ENCODE peak calls at places on chromosome 1, in six cellular contexts. O is lower lobe of right lung, C is endothelial cell, T is pancreas, E is dorsolateral prefrontal cortex, J is ovary. Z is an unnamed sample.

GRCh38 chr1:71862756-71863155 is 419.6 kb downstream of the NEGR1 start:
- DNase-seq in O (no peak), C (no peak), T (no peak), E (no peak), J (no peak), Z (no peak)

GRCh38 chr1:205774277-205775014 is 836 bp downstream of the RAB29 start:
- DNase-seq in O (peak), C (peak), T (peak), E (no peak), J (no peak), Z (no peak)

GRCh38 chr1:201456499-201457309 is 12.3 kb downstream of the PHLDA3 start:
- DNase-seq in O (peak), C (no peak), T (no peak), E (no peak), J (no peak), Z (peak)

GRCh38 chr1:203281033-203281432 is 24.3 kb upstream of the BTG2 start:
- DNase-seq in O (no peak), C (no peak), T (no peak), E (no peak), J (peak), Z (no peak)

GRCh38 chr1:162010175-162010506 is 13.5 kb downstream of the OLFML2B start:
- DNase-seq in O (no peak), C (no peak), T (no peak), E (no peak), J (no peak), Z (no peak)

GRCh38 chr1:243260221-243260880 is 4.5 kb downstream of the SDCCAG8 start:
- DNase-seq in O (no peak), C (no peak), T (no peak), E (no peak), J (no peak), Z (no peak)

GRCh38 chr1:20681999-20682398 is 20.8 kb upstream of the DDOST start:
- DNase-seq in O (no peak), C (no peak), T (no peak), E (no peak), J (no peak), Z (no peak)

GRCh38 chr1:230186003-230186863 is 119.2 kb downstream of the GALNT2 start:
- DNase-seq in O (peak), C (no peak), T (no peak), E (no peak), J (no peak), Z (peak)

GRCh38 chr1:23356451-23356850 is 12.4 kb upstream of the HNRNPR start:
- DNase-seq in O (no peak), C (no peak), T (no peak), E (no peak), J (no peak), Z (no peak)

GRCh38 chr1:67130673-67131072 is 4.1 kb downstream of the C1orf141 start:
- DNase-seq in O (no peak), C (no peak), T (no peak), E (no peak), J (no peak), Z (no peak)

DNA sequence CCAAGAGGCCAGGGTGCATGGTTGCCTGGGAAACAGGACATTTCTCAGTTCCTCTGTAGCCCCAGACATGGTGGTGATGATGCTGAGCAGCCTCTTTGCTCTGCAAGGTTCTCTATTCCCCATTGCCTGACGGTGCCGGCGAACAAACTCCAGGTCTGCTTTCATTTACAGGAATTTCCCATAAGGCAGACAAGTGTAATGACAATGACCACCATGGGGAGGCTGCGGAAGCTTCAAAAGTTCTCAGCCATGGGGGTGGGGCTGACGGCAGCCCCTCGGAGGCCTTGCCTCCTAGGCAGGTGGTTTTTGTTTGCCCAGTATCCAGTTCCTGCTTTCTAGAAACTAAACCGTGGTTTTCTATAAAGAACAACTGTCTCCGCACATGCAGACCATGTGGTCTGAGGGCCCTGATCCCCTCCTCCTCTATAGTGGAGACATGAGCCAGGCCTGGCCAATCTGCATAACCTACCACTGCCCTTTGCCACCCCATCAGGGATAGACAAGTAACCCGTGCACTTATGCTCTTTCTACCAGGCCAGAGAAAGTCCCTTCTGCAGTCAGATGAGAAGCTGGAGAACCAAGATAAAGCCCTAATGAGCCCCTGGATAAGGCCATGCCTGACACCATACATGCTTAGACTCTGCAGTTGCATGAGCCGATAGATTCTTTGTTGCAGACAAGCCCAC is 54.0 kb downstream of the LDLRAD2 start:
- DNase-seq in O (no peak), C (peak), T (no peak), E (no peak), J (no peak), Z (no peak)
- TF ChIP-seq CTCF in O (no peak), C (peak), T (no peak), E (no peak), J (no peak), Z (no peak)

GRCh38 chr1:99646885-99647284 is 972 bp downstream of the PALMD start:
- DNase-seq in O (no peak), C (no peak), T (no peak), E (no peak), J (no peak), Z (no peak)

GRCh38 chr1:99650021-99650420 is 4.1 kb downstream of the PALMD start:
- DNase-seq in O (no peak), C (no peak), T (no peak), E (no peak), J (no peak), Z (no peak)

GRCh38 chr1:99645699-99646531 is at the start of gene PALMD:
- DNase-seq in O (peak), C (no peak), T (peak), E (no peak), J (peak), Z (peak)

GRCh38 chr1:99647460-99647859 is 1.5 kb downstream of the PALMD start:
- DNase-seq in O (no peak), C (no peak), T (no peak), E (no peak), J (no peak), Z (no peak)

DNA sequence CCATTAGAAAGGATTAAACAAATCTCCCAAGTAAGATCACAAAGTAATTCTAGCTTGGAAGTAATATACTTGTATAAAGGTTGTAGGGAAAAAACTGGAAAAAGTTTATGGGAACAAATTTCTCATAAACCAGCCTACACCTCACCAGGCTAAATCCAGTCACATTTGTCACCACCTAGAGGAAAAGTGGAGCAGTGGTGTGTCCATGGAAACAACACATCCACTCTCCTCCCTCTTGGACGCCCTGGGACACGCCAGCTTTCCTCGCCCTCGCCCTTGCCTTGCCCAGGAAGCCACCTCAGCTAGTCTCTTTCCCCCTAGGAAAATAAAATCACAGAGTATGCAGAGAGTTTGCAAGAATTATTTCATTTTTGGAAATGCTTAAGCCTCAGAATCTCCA is 2.2 kb downstream of the PALMD start:
- DNase-seq in O (peak), C (no peak), T (no peak), E (no peak), J (no peak), Z (no peak)
- TF ChIP-seq CTCF in O (peak), C (no peak), T (no peak), E (no peak), J (peak), Z (peak)

GRCh38 chr1:3856923-3857790 is at the start of the genes CEP104 and DFFB:
- DNase-seq in O (peak), C (peak), T (peak), E (peak), J (peak), Z (peak)
- TF ChIP-seq CTCF in O (peak), C (no peak), T (no peak), E (no peak), J (no peak), Z (no peak)

GRCh38 chr1:172777767-172778166 is 118.9 kb downstream of the FASLG start:
- DNase-seq in O (no peak), C (no peak), T (no peak), E (no peak), J (no peak), Z (no peak)

GRCh38 chr1:172779501-172779900 is 120.6 kb downstream of the FASLG start:
- DNase-seq in O (no peak), C (no peak), T (no peak), E (no peak), J (no peak), Z (peak)

GRCh38 chr1:172775598-172776570 is 117.0 kb downstream of the FASLG start:
- DNase-seq in O (no peak), C (no peak), T (no peak), E (no peak), J (no peak), Z (peak)

GRCh38 chr1:172781513-172782140 is 122.7 kb downstream of the FASLG start:
- DNase-seq in O (no peak), C (no peak), T (no peak), E (no peak), J (no peak), Z (peak)

DNA sequence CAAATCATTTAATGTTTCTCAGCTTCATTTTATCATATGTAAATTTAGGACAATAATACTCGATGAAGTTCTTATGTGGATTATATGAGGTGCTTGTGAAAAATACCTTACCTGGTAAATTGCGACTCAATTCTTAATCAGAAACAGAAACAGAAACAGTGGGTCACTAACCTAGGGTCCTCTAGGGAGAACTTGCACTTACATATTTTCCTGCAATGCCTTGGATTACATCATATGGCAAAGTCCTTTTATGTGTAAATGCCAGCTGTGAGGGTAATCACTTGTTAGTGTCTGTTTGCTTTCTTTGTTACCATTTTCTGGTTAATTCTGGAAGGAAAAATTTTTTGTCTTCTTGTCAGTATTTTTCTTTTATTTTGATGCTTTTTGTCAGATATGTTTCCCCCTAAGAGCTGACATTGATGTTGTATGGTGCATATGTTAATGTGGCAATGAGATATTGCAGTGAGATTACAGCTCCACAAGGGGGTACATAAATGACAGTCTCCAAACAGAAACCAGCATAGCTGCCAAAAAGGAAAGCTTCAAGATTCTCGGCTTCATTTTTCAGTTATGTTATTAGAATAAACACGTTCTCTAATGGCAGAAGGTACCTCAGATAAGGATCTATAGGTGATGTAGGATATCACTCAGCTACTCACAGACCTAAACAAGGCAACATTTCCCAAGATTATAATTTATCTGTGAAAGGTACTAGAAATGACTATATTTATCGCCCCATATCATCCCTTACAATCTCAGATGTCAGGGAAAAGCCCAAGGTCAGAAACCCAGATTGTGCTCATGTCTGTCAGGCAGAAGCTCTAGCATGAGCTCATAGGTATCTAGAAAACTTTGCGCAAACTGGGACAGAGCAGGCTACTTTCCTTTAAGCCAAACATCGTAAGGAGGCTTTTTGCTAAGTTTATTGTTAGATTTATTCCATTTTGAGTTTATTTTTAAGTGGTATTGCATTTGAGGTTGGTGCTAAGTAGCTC is 119.9 kb downstream of the FASLG start:
- DNase-seq in O (no peak), C (no peak), T (no peak), E (no peak), J (no peak), Z (peak)
- TF ChIP-seq CTCF in O (peak), C (no peak), T (no peak), E (no peak), J (no peak), Z (peak)

GRCh38 chr1:31065310-31066217 is at the start of gene PUM1:
- DNase-seq in O (peak), C (peak), T (peak), E (peak), J (peak), Z (peak)
- TF ChIP-seq CTCF in O (no peak), C (no peak), T (no peak), E (no peak), J (peak), Z (no peak)

GRCh38 chr1:218996362-218996761 is 177.3 kb upstream of the LYPLAL1 start:
- DNase-seq in O (no peak), C (no peak), T (no peak), E (no peak), J (no peak), Z (peak)
- TF ChIP-seq CTCF in O (no peak), C (peak), T (no peak), E (no peak), J (no peak), Z (peak)

GRCh38 chr1:75582725-75583261 is 28.1 kb downstream of the SLC44A5 start:
- DNase-seq in O (no peak), C (no peak), T (no peak), E (no peak), J (no peak), Z (no peak)
- TF ChIP-seq CTCF in O (no peak), C (no peak), T (no peak), E (no peak), J (no peak), Z (no peak)

GRCh38 chr1:228871314-228872061 is 136.2 kb downstream of the RHOU start:
- DNase-seq in O (no peak), C (no peak), T (no peak), E (no peak), J (no peak), Z (no peak)
- TF ChIP-seq CTCF in O (no peak), C (no peak), T (no peak), E (no peak), J (no peak), Z (no peak)